ENCODE peak calls at places on chromosomes 13 and 19, in seven cellular contexts. E is retina; P is H54; G is anterior cingulate cortex; C is GM03348; T is caudate nucleus; R is activated naive CD4-positive, alpha-beta T cell. I is an unnamed sample.
A peak's percentile ranks its signal among the peaks of the same experiment; 100 is the strongest.

GRCh38 chr13:110380359-110381028 is 73.4 kb downstream of the COL4A2 start:
- DNase-seq in E (no peak), P (no peak), G (no peak), C (no peak), T (no peak), R (no peak), I (no peak)

GRCh38 chr19:11138659-11139526 is 16.7 kb downstream of the SPC24 start:
- DNase-seq in E (peak; percentile 56), P (peak; percentile 77), G (no peak), C (peak; percentile 89), T (peak; percentile 52), R (no peak), I (no peak)

GRCh38 chr19:15330801-15331418 is 1.4 kb downstream of the BRD4 start:
- DNase-seq in E (no peak), P (peak; percentile 88), G (no peak), C (peak; percentile 77), T (no peak), R (no peak), I (no peak)

GRCh38 chr13:65854431-65854830 is 1375.7 kb downstream of the PCDH9 start:
- DNase-seq in E (no peak), P (no peak), G (no peak), C (no peak), T (no peak), R (no peak), I (no peak)

GRCh38 chr13:20465218-20465879 is 60.3 kb downstream of the CRYL1 start:
- DNase-seq in E (no peak), P (no peak), G (no peak), C (no peak), T (no peak), R (no peak), I (no peak)

GRCh38 chr19:58123354-58123753 is 25.3 kb upstream of the ZSCAN18 start:
- DNase-seq in E (no peak), P (no peak), G (no peak), C (no peak), T (no peak), R (no peak), I (no peak)

GRCh38 chr19:14732510-14732909 is 42.7 kb downstream of the ZNF333 start:
- DNase-seq in E (no peak), P (no peak), G (no peak), C (no peak), T (no peak), R (no peak), I (no peak)

GRCh38 chr13:83498486-83499190 is 383.6 kb downstream of the SLITRK1 start:
- DNase-seq in E (no peak), P (no peak), G (no peak), C (peak; percentile 18), T (no peak), R (no peak), I (no peak)

GRCh38 chr19:13318190-13318589 is 168.0 kb downstream of the IER2 start:
- DNase-seq in E (no peak), P (no peak), G (no peak), C (no peak), T (no peak), R (no peak), I (no peak)

GRCh38 chr19:48445256-48445605 is 552 bp upstream of the GRWD1 start:
- DNase-seq in E (no peak), P (peak; percentile 94), G (no peak), C (peak; percentile 92), T (peak; percentile 74), R (no peak), I (no peak)

GRCh38 chr19:8831832-8832131 is 322 bp downstream of the ZNF558 start:
- DNase-seq in E (no peak), P (no peak), G (peak; percentile 37), C (no peak), T (no peak), R (no peak), I (peak; percentile 1)

GRCh38 chr19:860481-861098 is 1.1 kb downstream of the CFD start:
- DNase-seq in E (peak; percentile 59), P (peak; percentile 93), G (no peak), C (peak; percentile 92), T (no peak), R (peak; percentile 27), I (no peak)

GRCh38 chr13:95987841-95988240 is 65.4 kb downstream of the UGGT2 start:
- DNase-seq in E (no peak), P (no peak), G (no peak), C (no peak), T (no peak), R (no peak), I (no peak)

GRCh38 chr13:72145383-72145782 is 278.4 kb upstream of the DACH1 start:
- DNase-seq in E (no peak), P (no peak), G (no peak), C (no peak), T (no peak), R (no peak), I (no peak)

GRCh38 chr13:29926077-29926476 is 75.7 kb upstream of the UBL3 start:
- DNase-seq in E (no peak), P (no peak), G (no peak), C (no peak), T (no peak), R (no peak), I (no peak)

GRCh38 chr19:35555301-35556005 is 8.0 kb downstream of the ATP4A start:
- DNase-seq in E (peak; percentile 13), P (peak; percentile 67), G (no peak), C (peak; percentile 39), T (no peak), R (no peak), I (peak; percentile 23)

GRCh38 chr13:45321230-45321629 is 19.8 kb downstream of the TPT1 start:
- DNase-seq in E (no peak), P (no peak), G (no peak), C (no peak), T (peak; percentile 67), R (no peak), I (no peak)

GRCh38 chr19:13817018-13817614 is 21.9 kb downstream of the ZSWIM4 start:
- DNase-seq in E (no peak), P (no peak), G (no peak), C (no peak), T (no peak), R (no peak), I (no peak)

GRCh38 chr13:33079960-33080359 is 63.7 kb downstream of the KL start:
- DNase-seq in E (no peak), P (no peak), G (no peak), C (no peak), T (no peak), R (no peak), I (no peak)

GRCh38 chr13:38564751-38565150 is 122.1 kb upstream of the FREM2 start:
- DNase-seq in E (no peak), P (no peak), G (no peak), C (no peak), T (no peak), R (no peak), I (no peak)

GRCh38 chr13:37870895-37871550 is 1.5 kb upstream of the TRPC4 start:
- DNase-seq in E (peak; percentile 37), P (no peak), G (no peak), C (peak; percentile 54), T (no peak), R (no peak), I (no peak)

GRCh38 chr13:42398542-42398941 is 126.6 kb downstream of the AKAP11 start:
- DNase-seq in E (peak; percentile 42), P (no peak), G (no peak), C (no peak), T (no peak), R (no peak), I (peak; percentile 11)

GRCh38 chr19:5567971-5568407 is 236 bp upstream of the TINCR start:
- DNase-seq in E (peak; percentile 48), P (no peak), G (no peak), C (no peak), T (no peak), R (no peak), I (no peak)

GRCh38 chr19:50857366-50857765 is 2.7 kb downstream of the KLK3 start:
- DNase-seq in E (no peak), P (no peak), G (no peak), C (no peak), T (no peak), R (no peak), I (no peak)

GRCh38 chr19:19227217-19227616 is 15.5 kb downstream of the NCAN start:
- DNase-seq in E (no peak), P (no peak), G (no peak), C (no peak), T (no peak), R (no peak), I (no peak)

GRCh38 chr13:102322211-102322610 is 79.6 kb downstream of the FGF14 start:
- DNase-seq in E (no peak), P (no peak), G (no peak), C (no peak), T (no peak), R (no peak), I (no peak)

GRCh38 chr19:16293133-16294085 is 31.2 kb upstream of the KLF2 start:
- DNase-seq in E (no peak), P (peak; percentile 55), G (no peak), C (peak; percentile 92), T (no peak), R (no peak), I (no peak)

GRCh38 chr13:57637515-57637914 is 6.0 kb downstream of the PCDH17 start:
- DNase-seq in E (no peak), P (no peak), G (no peak), C (no peak), T (no peak), R (no peak), I (no peak)

GRCh38 chr19:13830761-13831481 is 35.7 kb downstream of the ZSWIM4 start:
- DNase-seq in E (no peak), P (no peak), G (no peak), C (no peak), T (no peak), R (no peak), I (no peak)

I was measured in NT2/D1.